ENCODE peak calls at places on chromosomes 2 and 18, in four cellular contexts. Y, I, D and R are unnamed samples.

GRCh38 chr2:188079176-188079575 is 212.5 kb upstream of the GULP1 start:
- DNase-seq in Y (no peak), I (no peak), D (no peak), R (no peak)

GRCh38 chr2:150485871-150486538 is 1.5 kb downstream of the RND3 start:
- DNase-seq in Y (no peak), I (peak), D (no peak), R (peak)

GRCh38 chr18:2316082-2316481 is 255.2 kb downstream of the METTL4 start:
- DNase-seq in Y (no peak), I (no peak), D (no peak), R (no peak)

GRCh38 chr2:165646321-165646801 is 147.7 kb downstream of the GALNT3 start:
- DNase-seq in Y (no peak), I (no peak), D (no peak), R (no peak)

GRCh38 chr18:8517276-8517675 is 92.0 kb upstream of the RAB12 start:
- DNase-seq in Y (no peak), I (no peak), D (no peak), R (no peak)

GRCh38 chr2:207902822-207903221 is 122.5 kb downstream of the PLEKHM3 start:
- DNase-seq in Y (no peak), I (no peak), D (no peak), R (no peak)

GRCh38 chr2:3314626-3315025 is 63.0 kb downstream of the EIPR1 start:
- DNase-seq in Y (no peak), I (no peak), D (no peak), R (no peak)

GRCh38 chr18:79326413-79327198 is 69.1 kb upstream of the NFATC1 start:
- DNase-seq in Y (no peak), I (no peak), D (no peak), R (no peak)

GRCh38 chr2:202072226-202072625 is 829 bp upstream of the KIAA2012 start:
- DNase-seq in Y (no peak), I (no peak), D (no peak), R (no peak)

GRCh38 chr18:77439888-77440287 is 190.2 kb downstream of the GALR1 start:
- DNase-seq in Y (no peak), I (no peak), D (no peak), R (no peak)

GRCh38 chr2:64086347-64087082 is 57.7 kb downstream of the PELI1 start:
- DNase-seq in Y (no peak), I (no peak), D (no peak), R (no peak)

GRCh38 chr2:54808642-54809041 is 85.2 kb downstream of the EML6 start:
- DNase-seq in Y (no peak), I (no peak), D (no peak), R (no peak)

GRCh38 chr2:182621810-182622209 is 94.2 kb upstream of the DNAJC10 start:
- DNase-seq in Y (no peak), I (no peak), D (no peak), R (no peak)

GRCh38 chr18:62101236-62101635 is 85.6 kb downstream of the PIGN start:
- DNase-seq in Y (no peak), I (no peak), D (no peak), R (no peak)

GRCh38 chr18:2536063-2536462 is 35.2 kb downstream of the METTL4 start:
- DNase-seq in Y (no peak), I (no peak), D (no peak), R (no peak)

GRCh38 chr2:231708773-231709635 is 679 bp downstream of the PTMA start:
- DNase-seq in Y (no peak), I (peak), D (no peak), R (peak)

GRCh38 chr2:161625996-161626395 is 1.8 kb downstream of the SLC4A10 start:
- DNase-seq in Y (no peak), I (no peak), D (no peak), R (no peak)

GRCh38 chr2:173693164-173693563 is 272.0 kb downstream of the SP3 start:
- DNase-seq in Y (no peak), I (no peak), D (no peak), R (no peak)

GRCh38 chr2:192082121-192082520 is 112.6 kb downstream of the TMEFF2 start:
- DNase-seq in Y (no peak), I (no peak), D (no peak), R (no peak)

GRCh38 chr2:45643095-45643494 is 8.4 kb upstream of the PRKCE start:
- DNase-seq in Y (no peak), I (no peak), D (no peak), R (no peak)

GRCh38 chr2:200609027-200609614 is 23.3 kb downstream of the AOX1 start:
- DNase-seq in Y (no peak), I (no peak), D (no peak), R (no peak)

GRCh38 chr18:36862182-36862581 is 33.3 kb downstream of the KIAA1328 start:
- DNase-seq in Y (no peak), I (no peak), D (no peak), R (no peak)

GRCh38 chr2:149715005-149715592 is 127.5 kb upstream of the MMADHC start:
- DNase-seq in Y (peak), I (peak), D (no peak), R (no peak)

GRCh38 chr18:78739843-78740677 is 239.6 kb upstream of the SALL3 start:
- DNase-seq in Y (no peak), I (no peak), D (no peak), R (no peak)

GRCh38 chr2:104976603-104977120 is 61.2 kb upstream of the MRPS9 start:
- DNase-seq in Y (peak), I (peak), D (no peak), R (no peak)

GRCh38 chr2:210170442-210171303 is 536 bp downstream of the KANSL1L start:
- DNase-seq in Y (peak), I (peak), D (peak), R (peak)

GRCh38 chr2:212892193-212892592 is 259.2 kb downstream of the IKZF2 start:
- DNase-seq in Y (peak), I (peak), D (peak), R (no peak)

GRCh38 chr2:86336350-86337234 is 834 bp downstream of the REEP1 start:
- DNase-seq in Y (no peak), I (no peak), D (no peak), R (peak)

GRCh38 chr18:24023185-24023814 is 8.7 kb downstream of the TTC39C start:
- DNase-seq in Y (no peak), I (peak), D (no peak), R (peak)

GRCh38 chr2:230319211-230319862 is 7.7 kb upstream of the SP140L start:
- DNase-seq in Y (no peak), I (no peak), D (no peak), R (no peak)

GRCh38 chr2:174059178-174059874 is 94.2 kb upstream of the SP3 start:
- DNase-seq in Y (peak), I (no peak), D (no peak), R (no peak)

GRCh38 chr18:45365835-45366234 is 249.4 kb upstream of the SLC14A2 start:
- DNase-seq in Y (no peak), I (no peak), D (no peak), R (no peak)

GRCh38 chr2:98478861-98479770 is 34.5 kb downstream of the INPP4A start:
- DNase-seq in Y (no peak), I (no peak), D (no peak), R (no peak)

GRCh38 chr2:240627736-240628506 is 2.6 kb downstream of the GPR35 start:
- DNase-seq in Y (no peak), I (no peak), D (no peak), R (no peak)

GRCh38 chr2:20190170-20190569 is 34.8 kb downstream of the SDC1 start:
- DNase-seq in Y (no peak), I (no peak), D (no peak), R (no peak)

GRCh38 chr2:168490015-168490874 is 34.2 kb downstream of the CERS6 start:
- DNase-seq in Y (peak), I (no peak), D (no peak), R (no peak)